ENCODE peak calls at places on chromosomes 1 and 21, in four cellular contexts. I is HAP-1, R is NB4, Q is NT2/D1. B is an unnamed sample.

GRCh38 chr1:172837816-172838680 is 179.1 kb downstream of the FASLG start:
- DNase-seq in R (no peak), Q (no peak), I (no peak), B (no peak)

GRCh38 chr21:16563795-16564194 is 834.0 kb downstream of the USP25 start:
- DNase-seq in I (peak), R (no peak), Q (peak), B (peak)

GRCh38 chr1:155250633-155251449 is 4.4 kb downstream of the ENTREP3 start:
- DNase-seq in Q (peak), I (peak), R (peak), B (peak)

GRCh38 chr1:62426794-62427193 is 10.1 kb upstream of the USP1 start:
- DNase-seq in R (no peak), Q (no peak), I (no peak), B (no peak)

GRCh38 chr1:52601976-52602327 is 219 bp upstream of the GPX7 start:
- DNase-seq in Q (no peak), I (no peak), R (no peak), B (no peak)

GRCh38 chr21:43632373-43632905 is 26.8 kb downstream of the HSF2BP start:
- DNase-seq in Q (no peak), I (no peak), R (no peak), B (no peak)

GRCh38 chr1:28056129-28056925 is 32.1 kb downstream of the EYA3 start:
- DNase-seq in I (no peak), Q (no peak), R (peak), B (no peak)

GRCh38 chr1:247536340-247536739 is at the start of gene OR2C3:
- DNase-seq in I (no peak), Q (no peak), R (no peak), B (no peak)

GRCh38 chr1:99700020-99700419 is 54.1 kb downstream of the PALMD start:
- DNase-seq in R (no peak), Q (no peak), I (no peak), B (no peak)

GRCh38 chr1:207711285-207711684 is 40.6 kb upstream of the CD46 start:
- DNase-seq in I (no peak), R (peak), Q (peak), B (peak)

GRCh38 chr1:63148825-63149645 is 173.3 kb upstream of the FOXD3 start:
- DNase-seq in I (peak), R (peak), Q (peak), B (peak)

GRCh38 chr1:71668059-71668458 is 587.2 kb upstream of the ZRANB2 start:
- DNase-seq in R (no peak), Q (no peak), I (no peak), B (no peak)

GRCh38 chr1:222784916-222785315 is 29.9 kb upstream of the DISP1 start:
- DNase-seq in R (no peak), Q (no peak), I (no peak), B (no peak)

GRCh38 chr1:236888126-236888525 is 93.0 kb downstream of the MTR start:
- DNase-seq in R (no peak), I (no peak), Q (no peak), B (no peak)

GRCh38 chr1:1132042-1132927 is 16.4 kb upstream of the C1orf159 start:
- DNase-seq in Q (no peak), I (no peak), R (no peak), B (no peak)

GRCh38 chr1:21553116-21553926 is 44.1 kb downstream of the ALPL start:
- DNase-seq in Q (no peak), R (no peak), I (no peak), B (peak)

GRCh38 chr1:248622491-248623106 is 12.3 kb downstream of the OR2T11 start:
- DNase-seq in I (peak), Q (no peak), R (peak), B (peak)

GRCh38 chr21:28240586-28240985 is 752.1 kb downstream of the LTN1 start:
- DNase-seq in R (no peak), Q (no peak), I (no peak), B (no peak)

GRCh38 chr1:68917456-68917855 is 420.6 kb upstream of the DEPDC1 start:
- DNase-seq in I (no peak), Q (no peak), R (no peak), B (no peak)

GRCh38 chr1:50969611-50970507 is at the start of gene CDKN2C:
- DNase-seq in I (peak), Q (no peak), R (peak), B (peak)

GRCh38 chr1:42941640-42942330 is 16.9 kb downstream of the SLC2A1 start:
- DNase-seq in R (no peak), Q (no peak), I (no peak), B (no peak)

GRCh38 chr21:45465611-45466329 is 60.8 kb downstream of the COL18A1 start:
- DNase-seq in I (no peak), R (no peak), Q (no peak), B (no peak)

GRCh38 chr1:1435094-1435903 is at the start of gene VWA1:
- DNase-seq in R (no peak), I (peak), Q (no peak), B (peak)

GRCh38 chr1:203035111-203036000 is 9.1 kb downstream of the PPFIA4 start:
- DNase-seq in I (no peak), Q (no peak), R (no peak), B (peak)

GRCh38 chr1:159879977-159880376 is 17.5 kb upstream of the VSIG8 start:
- DNase-seq in I (no peak), Q (no peak), R (peak), B (no peak)

GRCh38 chr1:116671835-116672234 is 4.3 kb upstream of the IGSF3 start:
- DNase-seq in R (no peak), I (no peak), Q (no peak), B (no peak)

GRCh38 chr1:228463559-228464455 is 23.4 kb upstream of the RNF187 start:
- DNase-seq in R (peak), Q (no peak), I (no peak), B (peak)
- H3K4me3 ChIP-seq in R (peak), Q (peak), I (no peak), B (peak)

GRCh38 chr1:32199043-32199716 is 1.2 kb upstream of the CCDC28B start:
- DNase-seq in I (no peak), R (no peak), Q (no peak), B (no peak)

GRCh38 chr1:32200226-32201010 is at the start of gene CCDC28B:
- DNase-seq in R (peak), I (peak), Q (peak), B (peak)

GRCh38 chr1:32201011-32201855 is 838 bp downstream of the CCDC28B start:
- DNase-seq in R (peak), I (peak), Q (no peak), B (peak)

GRCh38 chr1:32198237-32199042 is 2.0 kb upstream of the CCDC28B start:
- DNase-seq in Q (no peak), R (no peak), I (no peak), B (no peak)

GRCh38 chr1:32199717-32200072 is 700 bp upstream of the CCDC28B start:
- DNase-seq in Q (no peak), I (no peak), R (no peak), B (peak)
- H3K4me3 ChIP-seq in Q (peak), I (no peak), R (no peak), B (peak)

DNA sequence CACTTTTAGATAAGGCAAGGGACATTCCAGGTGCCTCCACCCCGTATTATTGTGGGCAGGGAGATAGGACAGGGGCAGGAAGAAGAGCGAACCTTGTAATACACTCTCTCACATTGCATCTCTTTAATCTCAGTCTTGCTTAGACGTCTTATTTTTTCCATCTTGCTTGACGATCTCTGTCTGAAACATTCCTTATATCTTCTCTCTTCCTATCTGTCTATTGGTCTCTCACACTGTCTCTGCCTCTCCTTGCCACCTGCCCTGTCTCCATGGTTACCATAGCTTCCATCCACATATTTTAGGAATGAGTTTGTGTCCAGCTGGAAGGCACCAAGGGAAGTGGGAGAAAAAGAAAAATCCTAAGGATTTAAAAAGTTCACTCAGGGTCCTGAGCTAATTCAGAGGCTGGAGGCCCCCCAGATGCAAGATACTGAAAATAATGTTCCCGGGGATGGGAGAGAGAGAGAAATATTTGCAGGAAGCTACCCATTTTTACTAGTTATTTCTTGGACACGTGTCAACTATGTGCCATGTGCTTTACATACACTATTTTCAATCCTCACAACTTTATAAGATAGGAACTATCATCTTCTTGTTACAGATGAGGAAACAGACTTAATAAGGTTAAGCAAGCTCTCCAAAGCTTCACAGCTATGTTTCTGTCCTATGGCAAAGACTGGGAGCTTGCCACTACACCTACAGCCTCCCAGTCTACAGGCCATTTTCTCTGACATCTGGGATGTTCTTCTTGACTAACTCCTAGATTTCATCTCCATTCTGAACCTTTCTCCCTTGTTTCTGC is 956 bp downstream of the ANKRD34A start:
- DNase-seq in Q (no peak), I (no peak), R (no peak), B (no peak)
- H3K4me3 ChIP-seq in Q (no peak), I (peak), R (peak), B (peak)

GRCh38 chr1:201653883-201654282 is 115.0 kb downstream of the NAV1 start:
- DNase-seq in Q (no peak), I (no peak), R (no peak), B (no peak)

GRCh38 chr1:201650608-201650933 is 111.6 kb downstream of the NAV1 start:
- DNase-seq in I (no peak), Q (no peak), R (no peak), B (no peak)

GRCh38 chr1:201649776-201650607 is 111.1 kb downstream of the NAV1 start:
- DNase-seq in Q (no peak), I (no peak), R (no peak), B (peak)

GRCh38 chr1:201653238-201653637 is 114.3 kb downstream of the NAV1 start:
- DNase-seq in I (no peak), R (peak), Q (no peak), B (no peak)

DNA sequence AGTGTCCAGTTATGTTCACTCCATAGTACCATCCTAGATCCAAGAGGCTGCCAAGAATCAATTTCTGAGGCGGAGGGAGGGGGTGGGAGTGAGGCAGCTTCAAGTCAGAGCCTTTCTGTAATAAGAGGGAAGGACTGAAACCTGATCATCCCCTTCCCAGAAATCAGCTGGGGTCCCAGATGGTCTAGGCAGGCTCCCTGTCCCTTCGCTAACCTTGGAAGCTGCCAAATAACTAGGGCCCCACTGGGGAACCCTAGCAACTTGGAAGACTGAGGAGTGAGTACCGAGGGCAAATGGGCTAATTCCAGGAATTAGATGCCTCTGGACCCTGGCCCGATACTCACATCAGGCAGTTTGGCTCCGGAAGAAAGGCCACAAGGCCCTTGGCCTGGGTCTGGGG is 113.3 kb downstream of the NAV1 start:
- DNase-seq in Q (no peak), I (no peak), R (no peak), B (no peak)
- H3K4me3 ChIP-seq in Q (no peak), I (no peak), R (no peak), B (no peak)

DNA sequence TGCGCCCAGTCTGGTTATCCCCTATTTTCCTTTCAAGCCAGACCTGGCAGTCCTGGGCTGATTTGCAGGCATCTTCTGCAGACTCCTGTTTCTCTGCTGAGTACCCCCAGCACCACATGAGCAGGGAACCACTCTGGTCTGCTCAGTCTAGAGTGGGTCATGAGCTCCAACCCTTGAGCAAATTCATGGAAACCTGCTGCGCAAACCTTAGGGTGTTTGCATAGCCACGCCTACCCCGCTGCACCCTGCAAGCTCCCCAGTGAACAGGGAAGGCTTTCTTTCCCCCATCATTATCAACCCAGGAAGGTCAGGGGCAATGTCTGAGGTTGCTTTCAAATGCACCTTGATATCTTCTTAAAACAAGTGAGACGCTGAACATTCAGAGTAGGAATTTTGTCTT is 11.0 kb upstream of the KCNE1 start:
- DNase-seq in Q (no peak), I (no peak), R (no peak), B (peak)
- H3K4me3 ChIP-seq in Q (no peak), I (no peak), R (no peak), B (no peak)

GRCh38 chr1:23470282-23471070 is 13.5 kb downstream of the ASAP3 start:
- DNase-seq in R (no peak), I (peak), Q (no peak), B (no peak)
- H3K4me3 ChIP-seq in R (no peak), I (no peak), Q (no peak), B (no peak)

B was measured in H7.